ENCODE peak calls at places on chromosomes 13 and 19, in seven cellular contexts. D is PC-9; O is iPS DF 6.9; G is effector memory CD4-positive, alpha-beta T cell; S is cardiac muscle cell; J is neuronal stem cell; A is endodermal cell. E is an unnamed sample.

GRCh38 chr13:32001392-32001768 is 30.2 kb upstream of the FRY start:
- DNase-seq in D (peak; percentile 56), O (peak; percentile 25), G (no peak), S (peak; percentile 78), J (peak; percentile 24), A (peak; percentile 59), E (no peak)

GRCh38 chr19:18153555-18154134 is 682 bp downstream of the PIK3R2 start:
- DNase-seq in D (no peak), O (no peak), G (no peak), S (no peak), J (no peak), A (no peak), E (no peak)

GRCh38 chr13:100584901-100585300 is 3.7 kb downstream of the GGACT start:
- DNase-seq in D (no peak), O (no peak), G (no peak), S (no peak), J (no peak), A (no peak), E (no peak)

GRCh38 chr13:94110011-94110410 is 369.5 kb downstream of the DCT start:
- DNase-seq in D (no peak), O (no peak), G (no peak), S (no peak), J (no peak), A (no peak), E (no peak)

GRCh38 chr19:28920269-28921066 is 292.5 kb downstream of the UQCRFS1 start:
- DNase-seq in D (no peak), O (no peak), G (no peak), S (no peak), J (peak; percentile 5), A (peak; percentile 75), E (no peak)

GRCh38 chr13:41955605-41956004 is 5.3 kb downstream of the VWA8 start:
- DNase-seq in D (no peak), O (no peak), G (no peak), S (no peak), J (no peak), A (no peak), E (no peak)

GRCh38 chr19:55539082-55539715 is 2.3 kb upstream of the SBK2 start:
- DNase-seq in D (no peak), O (no peak), G (no peak), S (no peak), J (no peak), A (no peak), E (no peak)

GRCh38 chr19:2428027-2428690 is 773 bp upstream of the TIMM13 start:
- DNase-seq in D (no peak), O (no peak), G (no peak), S (peak; percentile 33), J (no peak), A (peak; percentile 82), E (no peak)

GRCh38 chr19:35284153-35285140 is 2.1 kb downstream of the HAMP start:
- DNase-seq in D (no peak), O (no peak), G (no peak), S (no peak), J (no peak), A (no peak), E (no peak)

GRCh38 chr13:44234566-44234965 is 139.1 kb upstream of the SERP2 start:
- DNase-seq in D (no peak), O (no peak), G (no peak), S (no peak), J (no peak), A (no peak), E (no peak)

GRCh38 chr19:30450101-30450500 is 77.9 kb downstream of the ZNF536 start:
- DNase-seq in D (no peak), O (peak; percentile 35), G (no peak), S (peak; percentile 45), J (peak; percentile 66), A (peak; percentile 78), E (peak; percentile 65)

GRCh38 chr13:60094385-60095088 is 69.2 kb downstream of the DIAPH3 start:
- DNase-seq in D (no peak), O (no peak), G (no peak), S (no peak), J (no peak), A (no peak), E (no peak)

DNA sequence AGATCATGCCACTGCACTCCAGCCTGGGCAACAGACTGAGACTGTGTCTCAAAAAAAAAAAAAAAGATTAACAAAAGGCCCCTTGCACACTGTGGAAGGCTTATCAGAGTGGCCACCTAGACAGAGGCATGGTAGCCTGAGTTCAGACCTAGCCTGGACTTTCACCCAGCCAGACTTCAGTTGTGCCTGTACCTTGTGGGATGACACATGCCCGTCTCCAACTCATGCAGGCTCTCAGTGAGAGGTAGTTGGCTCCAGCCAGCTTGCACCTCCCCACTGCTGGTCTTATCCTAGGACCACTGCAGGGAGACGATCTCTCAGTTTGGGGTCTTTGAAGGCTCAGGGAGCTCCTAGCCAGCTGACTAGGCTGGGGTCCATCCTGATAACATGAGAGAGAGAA is 52.2 kb downstream of the GATAD2A start:
- DNase-seq in D (no peak), O (no peak), G (no peak), S (no peak), J (no peak), A (no peak), E (no peak)
- H3K27ac ChIP-seq in D (no peak overlapping the region), O (no peak overlapping the region), G (peak overlapping the region; percentile 80), S (peak overlapping the region; percentile 63), J (no peak overlapping the region), A (no peak overlapping the region), E (no peak overlapping the region)

DNA sequence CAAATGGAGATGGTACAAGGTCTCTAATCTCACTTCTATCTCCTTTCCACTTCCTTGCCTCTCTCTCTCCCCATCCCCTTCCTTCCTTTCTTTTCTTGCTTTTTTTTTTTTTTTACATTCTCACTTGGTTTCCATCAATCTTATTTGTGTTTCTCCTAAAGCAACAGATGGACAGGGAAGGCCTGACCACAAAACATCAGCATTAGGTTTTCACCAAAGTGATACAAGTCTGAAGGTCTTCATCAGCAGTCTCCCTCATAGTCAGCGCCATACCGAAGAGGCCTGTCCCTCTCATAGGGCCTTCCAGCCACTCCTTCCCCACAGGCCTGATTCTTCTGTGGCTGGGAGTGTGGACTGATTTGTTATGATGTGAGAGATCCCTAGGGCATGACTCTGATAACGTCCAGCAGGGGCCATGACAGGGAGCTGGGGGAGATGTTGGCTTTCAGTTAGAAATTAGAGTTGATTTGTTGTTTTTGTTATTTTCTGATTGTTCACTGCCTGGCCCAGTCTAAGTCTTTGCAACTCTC is 158.7 kb downstream of the SLC7A1 start:
- DNase-seq in D (no peak), O (no peak), G (no peak), S (no peak), J (no peak), A (no peak), E (no peak)
- H3K4me1 ChIP-seq in D (no peaks in the 10 kb centered on the region), O (no peaks in the 10 kb centered on the region), G (no peaks in the 10 kb centered on the region), S (peaks cover 75% of the 10 kb centered on the region), J (no peaks in the 10 kb centered on the region), A (peaks cover 8% of the 10 kb centered on the region), E (no peaks in the 10 kb centered on the region)

DNA sequence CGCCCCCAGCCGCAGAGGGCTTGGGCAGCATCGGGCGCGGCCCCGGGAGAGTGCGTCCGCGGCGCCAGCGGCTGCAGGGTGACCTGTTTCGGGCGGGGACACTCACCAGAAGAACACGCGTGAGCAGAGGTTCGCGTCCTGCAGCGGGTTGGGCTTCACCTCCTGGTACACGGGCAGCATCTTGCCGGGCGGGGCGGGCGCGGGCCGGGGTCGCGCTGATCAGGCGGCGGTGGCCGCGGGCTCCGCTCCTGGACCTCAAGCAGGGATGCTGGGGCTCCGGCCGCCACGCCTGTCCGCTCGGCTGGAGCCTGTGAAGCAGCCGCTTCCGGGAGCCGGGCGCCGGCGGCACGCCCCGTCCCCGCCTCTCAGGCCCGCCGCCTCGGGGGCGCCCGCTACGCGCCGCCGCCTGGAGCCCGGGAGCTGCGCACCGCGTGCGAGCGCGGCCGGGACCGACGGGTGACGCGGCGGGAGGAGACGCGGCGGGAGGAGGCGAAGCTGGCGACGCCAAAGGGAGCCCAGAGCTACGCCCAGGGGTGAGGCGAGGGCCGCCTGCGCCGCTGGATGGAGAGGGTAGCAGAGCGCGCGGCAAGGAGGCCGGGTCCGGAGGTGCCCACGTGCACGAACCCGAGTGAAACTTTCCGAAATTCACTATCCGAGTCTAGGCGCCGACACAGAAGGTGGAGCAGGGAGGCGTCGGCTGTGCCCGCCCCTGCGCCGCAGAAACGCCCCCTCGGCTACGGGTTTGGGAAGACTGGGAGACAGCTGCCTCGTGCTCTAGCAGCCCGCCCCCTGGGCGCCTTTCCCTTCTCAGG is at the start of gene ABCC4:
- DNase-seq in D (no peak), O (peak; percentile 45), G (peak; percentile 26), S (peak; percentile 77), J (peak; percentile 73), A (peak; percentile 91), E (peak; percentile 63)
- H3K4me3 ChIP-seq in D (peak within 1 kb of the TSS; percentile 59), O (peak within 1 kb of the TSS; percentile 90), G (peak within 1 kb of the TSS; percentile 83), S (peak within 1 kb of the TSS; percentile 76), J (peak within 1 kb of the TSS; percentile 87), A (peak within 1 kb of the TSS; percentile 85), E (peak within 1 kb of the TSS; percentile 75)

GRCh38 chr19:6458695-6459355 is 767 bp downstream of the SLC25A23 start:
- DNase-seq in D (no peak), O (no peak), G (no peak), S (no peak), J (no peak), A (peak; percentile 60), E (no peak)

GRCh38 chr19:6457958-6458694 is 1.5 kb downstream of the SLC25A23 start:
- DNase-seq in D (no peak), O (no peak), G (no peak), S (no peak), J (no peak), A (no peak), E (no peak)

GRCh38 chr19:6464070-6464873 is at the start of gene CRB3:
- DNase-seq in D (peak; percentile 78), O (peak; percentile 91), G (peak; percentile 26), S (no peak), J (no peak), A (peak; percentile 99), E (no peak)

GRCh38 chr19:6459356-6460098 is at the start of gene SLC25A23:
- DNase-seq in D (no peak), O (peak; percentile 54), G (peak; percentile 32), S (peak; percentile 83), J (peak; percentile 76), A (peak; percentile 92), E (peak; percentile 62)

DNA sequence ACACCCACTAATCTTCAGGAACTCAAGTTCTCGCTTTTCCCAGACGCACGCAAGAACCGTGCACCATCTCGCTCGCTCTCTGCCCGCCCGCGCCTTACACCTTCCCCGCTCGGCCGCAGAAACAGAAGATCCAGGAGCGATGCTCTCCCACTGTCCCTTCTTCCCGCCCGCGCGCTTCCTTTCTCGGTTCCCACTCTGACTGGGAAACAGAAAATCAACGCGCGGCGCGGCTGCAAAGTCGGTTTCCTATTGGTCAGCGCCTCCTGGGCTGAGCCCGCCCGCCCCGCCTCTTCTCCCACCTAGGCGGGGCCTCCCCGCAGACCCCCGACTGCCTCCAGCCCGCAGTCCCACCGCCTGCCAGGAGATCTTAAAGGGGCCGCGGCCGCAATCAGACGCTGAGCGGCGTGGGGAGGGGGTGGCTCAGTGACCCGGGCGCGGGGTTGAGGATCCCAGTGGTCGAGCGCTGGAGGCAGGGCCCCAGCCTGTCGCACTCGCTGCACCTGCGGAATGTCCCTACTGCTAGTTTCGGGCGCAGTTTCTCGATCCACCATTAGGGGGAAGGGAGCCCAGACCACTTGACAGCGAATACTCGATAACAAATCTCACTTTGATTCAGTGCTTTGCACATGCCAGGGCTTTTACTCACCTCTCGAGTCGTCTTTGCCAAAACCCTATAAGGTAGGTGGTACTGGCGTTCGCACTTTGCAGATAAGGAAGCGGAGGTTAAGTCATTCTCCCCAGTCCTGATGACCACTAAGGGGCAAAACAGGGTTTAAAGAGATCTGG is 700 bp upstream of the SLC25A23 start:
- DNase-seq in D (peak; percentile 93), O (peak; percentile 90), G (peak; percentile 93), S (peak; percentile 99), J (peak; percentile 99), A (peak; percentile 99), E (peak; percentile 95)
- H3K27ac ChIP-seq in D (peak overlapping the region; percentile 88), O (no peak overlapping the region), G (peak overlapping the region; percentile 87), S (peak overlapping the region; percentile 84), J (peak overlapping the region; percentile 49), A (peak overlapping the region; percentile 25), E (peak overlapping the region; percentile 83)

GRCh38 chr19:58571575-58571947 is 1.6 kb downstream of the MZF1 start:
- DNase-seq in D (no peak), O (no peak), G (no peak), S (no peak), J (no peak), A (no peak), E (no peak)
- H3K4me1 ChIP-seq in D (no peaks in the 10 kb centered on the region), O (no peaks in the 10 kb centered on the region), G (peaks cover 28% of the 10 kb centered on the region), S (no peaks in the 10 kb centered on the region), J (peaks cover 11% of the 10 kb centered on the region), A (no peaks in the 10 kb centered on the region), E (peaks cover 19% of the 10 kb centered on the region)